ENCODE peak calls at places on chromosomes 12 and 14, in ten cellular contexts. One of them, this sample, is unnamed.

GRCh38 chr14:100443643-100444042 is 120.5 kb downstream of the SLC25A47 start:
- DNase-seq in GM12865: no peak
- DNase-seq in dorsolateral prefrontal cortex: no peak
- DNase-seq in CD4-positive, alpha-beta T cell: no peak
- DNase-seq in neural crest cell: no peak
- DNase-seq in WTC11: no peak
- DNase-seq in Panc1: peak
- DNase-seq in omental fat pad: no peak
- DNase-seq in left ventricle myocardium inferior: no peak
- DNase-seq in WERI-Rb-1: peak
- DNase-seq in this sample: no peak

GRCh38 chr14:101032433-101032832 is 128.9 kb upstream of the RTL1 start:
- DNase-seq in CD4-positive, alpha-beta T cell: no peak
- DNase-seq in WERI-Rb-1: no peak
- DNase-seq in neural crest cell: no peak
- DNase-seq in Panc1: no peak
- DNase-seq in WTC11: no peak
- DNase-seq in left ventricle myocardium inferior: no peak
- DNase-seq in GM12865: no peak
- DNase-seq in dorsolateral prefrontal cortex: no peak
- DNase-seq in omental fat pad: no peak
- DNase-seq in this sample: no peak

GRCh38 chr14:24311837-24312615 is 724 bp downstream of the LTB4R start:
- DNase-seq in CD4-positive, alpha-beta T cell: no peak
- DNase-seq in neural crest cell: no peak
- DNase-seq in Panc1: no peak
- DNase-seq in WTC11: no peak
- DNase-seq in WERI-Rb-1: no peak
- DNase-seq in left ventricle myocardium inferior: no peak
- DNase-seq in GM12865: no peak
- DNase-seq in dorsolateral prefrontal cortex: no peak
- DNase-seq in omental fat pad: no peak
- DNase-seq in this sample: no peak

GRCh38 chr12:69366796-69367195 is 7.3 kb downstream of the YEATS4 start:
- DNase-seq in left ventricle myocardium inferior: no peak
- DNase-seq in WERI-Rb-1: no peak
- DNase-seq in CD4-positive, alpha-beta T cell: no peak
- DNase-seq in dorsolateral prefrontal cortex: no peak
- DNase-seq in WTC11: no peak
- DNase-seq in omental fat pad: no peak
- DNase-seq in Panc1: no peak
- DNase-seq in neural crest cell: no peak
- DNase-seq in GM12865: no peak
- DNase-seq in this sample: no peak

GRCh38 chr14:71372411-71372838 is 465.2 kb downstream of the PCNX1 start:
- DNase-seq in CD4-positive, alpha-beta T cell: no peak
- DNase-seq in WTC11: no peak
- DNase-seq in neural crest cell: no peak
- DNase-seq in left ventricle myocardium inferior: no peak
- DNase-seq in GM12865: no peak
- DNase-seq in WERI-Rb-1: no peak
- DNase-seq in Panc1: peak
- DNase-seq in omental fat pad: no peak
- DNase-seq in dorsolateral prefrontal cortex: no peak
- DNase-seq in this sample: no peak

GRCh38 chr12:53096089-53096741 is 1.3 kb upstream of the IGFBP6 start:
- DNase-seq in Panc1: no peak
- DNase-seq in dorsolateral prefrontal cortex: no peak
- DNase-seq in GM12865: no peak
- DNase-seq in neural crest cell: no peak
- DNase-seq in omental fat pad: no peak
- DNase-seq in left ventricle myocardium inferior: peak
- DNase-seq in WERI-Rb-1: no peak
- DNase-seq in CD4-positive, alpha-beta T cell: no peak
- DNase-seq in WTC11: peak
- DNase-seq in this sample: no peak

GRCh38 chr12:105352940-105353635 is 22.6 kb downstream of the C12orf75 start:
- DNase-seq in dorsolateral prefrontal cortex: no peak
- DNase-seq in left ventricle myocardium inferior: no peak
- DNase-seq in Panc1: no peak
- DNase-seq in neural crest cell: no peak
- DNase-seq in WTC11: no peak
- DNase-seq in WERI-Rb-1: no peak
- DNase-seq in omental fat pad: no peak
- DNase-seq in GM12865: no peak
- DNase-seq in CD4-positive, alpha-beta T cell: no peak
- DNase-seq in this sample: no peak

GRCh38 chr12:124379938-124380754 is 85.3 kb downstream of the RFLNA start:
- DNase-seq in neural crest cell: no peak
- DNase-seq in left ventricle myocardium inferior: peak
- DNase-seq in omental fat pad: no peak
- DNase-seq in WTC11: no peak
- DNase-seq in CD4-positive, alpha-beta T cell: no peak
- DNase-seq in dorsolateral prefrontal cortex: peak
- DNase-seq in Panc1: no peak
- DNase-seq in GM12865: no peak
- DNase-seq in WERI-Rb-1: no peak
- DNase-seq in this sample: peak

GRCh38 chr12:21604245-21605101 is at the start of gene GYS2:
- DNase-seq in left ventricle myocardium inferior: no peak
- DNase-seq in omental fat pad: no peak
- DNase-seq in WTC11: no peak
- DNase-seq in Panc1: no peak
- DNase-seq in GM12865: no peak
- DNase-seq in WERI-Rb-1: no peak
- DNase-seq in dorsolateral prefrontal cortex: no peak
- DNase-seq in CD4-positive, alpha-beta T cell: no peak
- DNase-seq in neural crest cell: no peak
- DNase-seq in this sample: peak

GRCh38 chr14:68897559-68898160 is 81.4 kb downstream of the ACTN1 start:
- DNase-seq in omental fat pad: no peak
- DNase-seq in WERI-Rb-1: no peak
- DNase-seq in left ventricle myocardium inferior: no peak
- DNase-seq in Panc1: no peak
- DNase-seq in WTC11: no peak
- DNase-seq in dorsolateral prefrontal cortex: no peak
- DNase-seq in CD4-positive, alpha-beta T cell: no peak
- DNase-seq in neural crest cell: no peak
- DNase-seq in GM12865: no peak
- DNase-seq in this sample: no peak

DNA sequence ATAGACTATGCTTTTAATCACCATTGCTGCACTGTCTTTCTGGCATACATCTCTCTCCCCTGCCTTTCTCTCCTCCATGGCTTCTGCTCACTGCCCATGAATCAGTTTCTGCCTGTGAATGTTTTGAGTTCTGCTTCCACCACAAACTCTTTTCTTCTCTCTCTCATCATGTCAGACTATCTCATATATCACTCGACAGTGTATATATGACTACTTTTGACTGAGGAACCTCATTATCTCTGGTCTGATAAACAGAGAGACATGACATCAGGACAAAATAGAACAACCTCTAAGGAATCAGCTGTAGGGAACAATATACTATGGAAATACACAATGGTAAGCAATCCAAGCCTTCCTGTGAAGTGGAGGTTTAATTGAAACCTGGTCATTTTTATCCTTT is 177.9 kb downstream of the FOXA1 start:
- DNase-seq in WTC11: no peak
- DNase-seq in dorsolateral prefrontal cortex: no peak
- DNase-seq in Panc1: no peak
- DNase-seq in left ventricle myocardium inferior: no peak
- DNase-seq in WERI-Rb-1: no peak
- DNase-seq in GM12865: no peak
- DNase-seq in omental fat pad: no peak
- DNase-seq in neural crest cell: no peak
- DNase-seq in CD4-positive, alpha-beta T cell: no peak
- DNase-seq in this sample: no peak
- TF ChIP-seq CTCF in WTC11: no peak
- TF ChIP-seq CTCF in dorsolateral prefrontal cortex: no peak
- TF ChIP-seq CTCF in Panc1: no peak
- TF ChIP-seq CTCF in left ventricle myocardium inferior: no peak
- TF ChIP-seq CTCF in WERI-Rb-1: no peak
- TF ChIP-seq CTCF in GM12865: no peak
- TF ChIP-seq CTCF in omental fat pad: no peak
- TF ChIP-seq CTCF in neural crest cell: no peak
- TF ChIP-seq CTCF in CD4-positive, alpha-beta T cell: no peak
- TF ChIP-seq CTCF in this sample: no peak

GRCh38 chr12:49720214-49720613 is 13.0 kb upstream of the FMNL3 start:
- DNase-seq in WTC11: no peak
- DNase-seq in dorsolateral prefrontal cortex: no peak
- DNase-seq in omental fat pad: no peak
- DNase-seq in neural crest cell: no peak
- DNase-seq in WERI-Rb-1: no peak
- DNase-seq in CD4-positive, alpha-beta T cell: no peak
- DNase-seq in GM12865: no peak
- DNase-seq in Panc1: no peak
- DNase-seq in left ventricle myocardium inferior: no peak
- DNase-seq in this sample: no peak
- TF ChIP-seq CTCF in WTC11: no peak
- TF ChIP-seq CTCF in dorsolateral prefrontal cortex: no peak
- TF ChIP-seq CTCF in omental fat pad: no peak
- TF ChIP-seq CTCF in neural crest cell: no peak
- TF ChIP-seq CTCF in WERI-Rb-1: no peak
- TF ChIP-seq CTCF in CD4-positive, alpha-beta T cell: no peak
- TF ChIP-seq CTCF in GM12865: peak
- TF ChIP-seq CTCF in Panc1: peak
- TF ChIP-seq CTCF in left ventricle myocardium inferior: no peak
- TF ChIP-seq CTCF in this sample: no peak

GRCh38 chr12:2877959-2878732 is 1.1 kb downstream of the RHNO1 start:
- DNase-seq in Panc1: no peak
- DNase-seq in GM12865: peak
- DNase-seq in dorsolateral prefrontal cortex: no peak
- DNase-seq in WERI-Rb-1: peak
- DNase-seq in CD4-positive, alpha-beta T cell: peak
- DNase-seq in WTC11: no peak
- DNase-seq in left ventricle myocardium inferior: no peak
- DNase-seq in neural crest cell: no peak
- DNase-seq in omental fat pad: no peak
- DNase-seq in this sample: no peak
- TF ChIP-seq CTCF in Panc1: no peak
- TF ChIP-seq CTCF in GM12865: no peak
- TF ChIP-seq CTCF in dorsolateral prefrontal cortex: no peak
- TF ChIP-seq CTCF in WERI-Rb-1: no peak
- TF ChIP-seq CTCF in CD4-positive, alpha-beta T cell: no peak
- TF ChIP-seq CTCF in WTC11: no peak
- TF ChIP-seq CTCF in left ventricle myocardium inferior: no peak
- TF ChIP-seq CTCF in neural crest cell: no peak
- TF ChIP-seq CTCF in omental fat pad: no peak
- TF ChIP-seq CTCF in this sample: no peak

GRCh38 chr12:57087689-57088441 is 1.0 kb upstream of the NAB2 start:
- DNase-seq in left ventricle myocardium inferior: peak
- DNase-seq in GM12865: peak
- DNase-seq in WTC11: peak
- DNase-seq in dorsolateral prefrontal cortex: no peak
- DNase-seq in WERI-Rb-1: peak
- DNase-seq in omental fat pad: peak
- DNase-seq in CD4-positive, alpha-beta T cell: peak
- DNase-seq in Panc1: no peak
- DNase-seq in neural crest cell: peak
- DNase-seq in this sample: no peak

GRCh38 chr12:57089259-57090245 is 638 bp downstream of the NAB2 start:
- DNase-seq in left ventricle myocardium inferior: peak
- DNase-seq in Panc1: no peak
- DNase-seq in dorsolateral prefrontal cortex: peak
- DNase-seq in WERI-Rb-1: peak
- DNase-seq in omental fat pad: no peak
- DNase-seq in WTC11: peak
- DNase-seq in CD4-positive, alpha-beta T cell: peak
- DNase-seq in GM12865: peak
- DNase-seq in neural crest cell: peak
- DNase-seq in this sample: peak

GRCh38 chr12:57086951-57087688 is 1.8 kb upstream of the NAB2 start:
- DNase-seq in omental fat pad: peak
- DNase-seq in dorsolateral prefrontal cortex: peak
- DNase-seq in WERI-Rb-1: peak
- DNase-seq in left ventricle myocardium inferior: peak
- DNase-seq in CD4-positive, alpha-beta T cell: peak
- DNase-seq in WTC11: peak
- DNase-seq in neural crest cell: no peak
- DNase-seq in GM12865: peak
- DNase-seq in Panc1: no peak
- DNase-seq in this sample: peak

GRCh38 chr12:57088442-57089258 is at the start of gene NAB2:
- DNase-seq in WTC11: peak
- DNase-seq in WERI-Rb-1: peak
- DNase-seq in omental fat pad: peak
- DNase-seq in CD4-positive, alpha-beta T cell: peak
- DNase-seq in neural crest cell: peak
- DNase-seq in GM12865: peak
- DNase-seq in left ventricle myocardium inferior: peak
- DNase-seq in Panc1: peak
- DNase-seq in dorsolateral prefrontal cortex: peak
- DNase-seq in this sample: peak

GRCh38 chr12:57085999-57086950 is 2.6 kb upstream of the NAB2 start:
- DNase-seq in neural crest cell: no peak
- DNase-seq in omental fat pad: no peak
- DNase-seq in left ventricle myocardium inferior: peak
- DNase-seq in dorsolateral prefrontal cortex: peak
- DNase-seq in CD4-positive, alpha-beta T cell: peak
- DNase-seq in WTC11: peak
- DNase-seq in GM12865: peak
- DNase-seq in WERI-Rb-1: peak
- DNase-seq in Panc1: no peak
- DNase-seq in this sample: peak
- TF ChIP-seq CTCF in neural crest cell: peak
- TF ChIP-seq CTCF in omental fat pad: no peak
- TF ChIP-seq CTCF in left ventricle myocardium inferior: peak
- TF ChIP-seq CTCF in dorsolateral prefrontal cortex: peak
- TF ChIP-seq CTCF in CD4-positive, alpha-beta T cell: peak
- TF ChIP-seq CTCF in WTC11: no peak
- TF ChIP-seq CTCF in GM12865: peak
- TF ChIP-seq CTCF in WERI-Rb-1: peak
- TF ChIP-seq CTCF in Panc1: peak
- TF ChIP-seq CTCF in this sample: no peak

GRCh38 chr12:64864319-64864718 is 39.9 kb downstream of the TBC1D30 start:
- DNase-seq in CD4-positive, alpha-beta T cell: no peak
- DNase-seq in left ventricle myocardium inferior: no peak
- DNase-seq in WTC11: no peak
- DNase-seq in GM12865: no peak
- DNase-seq in neural crest cell: no peak
- DNase-seq in Panc1: no peak
- DNase-seq in WERI-Rb-1: no peak
- DNase-seq in omental fat pad: no peak
- DNase-seq in dorsolateral prefrontal cortex: no peak
- DNase-seq in this sample: no peak

GRCh38 chr12:64860446-64860998 is 36.1 kb downstream of the TBC1D30 start:
- DNase-seq in omental fat pad: no peak
- DNase-seq in WTC11: no peak
- DNase-seq in neural crest cell: no peak
- DNase-seq in CD4-positive, alpha-beta T cell: no peak
- DNase-seq in WERI-Rb-1: no peak
- DNase-seq in Panc1: no peak
- DNase-seq in GM12865: no peak
- DNase-seq in dorsolateral prefrontal cortex: no peak
- DNase-seq in left ventricle myocardium inferior: no peak
- DNase-seq in this sample: no peak

GRCh38 chr12:64858882-64859281 is 34.4 kb downstream of the TBC1D30 start:
- DNase-seq in neural crest cell: no peak
- DNase-seq in omental fat pad: no peak
- DNase-seq in WERI-Rb-1: no peak
- DNase-seq in GM12865: no peak
- DNase-seq in WTC11: no peak
- DNase-seq in Panc1: no peak
- DNase-seq in CD4-positive, alpha-beta T cell: no peak
- DNase-seq in left ventricle myocardium inferior: no peak
- DNase-seq in dorsolateral prefrontal cortex: no peak
- DNase-seq in this sample: no peak
- TF ChIP-seq CTCF in neural crest cell: no peak
- TF ChIP-seq CTCF in omental fat pad: no peak
- TF ChIP-seq CTCF in WERI-Rb-1: no peak
- TF ChIP-seq CTCF in GM12865: no peak
- TF ChIP-seq CTCF in WTC11: no peak
- TF ChIP-seq CTCF in Panc1: no peak
- TF ChIP-seq CTCF in CD4-positive, alpha-beta T cell: no peak
- TF ChIP-seq CTCF in left ventricle myocardium inferior: no peak
- TF ChIP-seq CTCF in dorsolateral prefrontal cortex: no peak
- TF ChIP-seq CTCF in this sample: no peak